ENCODE peak calls at places on chromosomes 13 and 19, in four cellular contexts. S is HL-60, E is GM12891, N is GM12878. D is an unnamed sample.
A peak's percentile ranks its signal among the peaks of the same experiment; 100 is the strongest.

GRCh38 chr13:113205428-113205931 is 3.0 kb downstream of the PCID2 start:
- DNase-seq in S (no peak), E (no peak), N (no peak), D (no peak)

GRCh38 chr19:47848871-47849473 is 10.1 kb upstream of the TPRX2 start:
- DNase-seq in S (peak; percentile 39), E (no peak), N (no peak), D (peak; percentile 74)

GRCh38 chr13:112891477-112892401 is 77.3 kb upstream of the MCF2L start:
- DNase-seq in S (no peak), E (no peak), N (no peak), D (no peak)

GRCh38 chr19:19403373-19403901 is 2.0 kb upstream of the GATAD2A start:
- DNase-seq in S (no peak), E (no peak), N (no peak), D (peak; percentile 71)

GRCh38 chr13:73715910-73716257 is 418.3 kb downstream of the KLF12 start:
- DNase-seq in S (no peak), E (no peak), N (no peak), D (no peak)

GRCh38 chr13:114120486-114121430 is 11.7 kb downstream of the RASA3 start:
- DNase-seq in S (no peak), E (no peak), N (no peak), D (no peak)

GRCh38 chr13:39419866-39420265 is 183.1 kb downstream of the LHFPL6 start:
- DNase-seq in S (no peak), E (no peak), N (no peak), D (no peak)

GRCh38 chr19:14072535-14073231 is at the start of gene MISP3:
- DNase-seq in S (no peak), E (no peak), N (no peak), D (no peak)

GRCh38 chr19:7706662-7707454 is 4.9 kb upstream of the FCER2 start:
- DNase-seq in S (no peak), E (no peak), N (no peak), D (no peak)

GRCh38 chr19:19120308-19121156 is 17.7 kb downstream of the TMEM161A start:
- DNase-seq in S (peak; percentile 18), E (no peak), N (no peak), D (peak; percentile 99)

GRCh38 chr19:16078759-16079707 is 2.7 kb downstream of the TPM4 start:
- DNase-seq in S (peak; percentile 86), E (no peak), N (peak; percentile 94), D (peak; percentile 86)

GRCh38 chr19:9857920-9858746 is 23.0 kb downstream of the PIN1 start:
- DNase-seq in S (peak; percentile 21), E (peak; percentile 60), N (no peak), D (no peak)

GRCh38 chr13:23695711-23696512 is 125.7 kb downstream of the TNFRSF19 start:
- DNase-seq in S (peak; percentile 61), E (peak; percentile 73), N (no peak), D (no peak)

GRCh38 chr13:69477451-69477850 is 630.2 kb upstream of the ATXN8OS start:
- DNase-seq in S (no peak), E (no peak), N (no peak), D (no peak)

GRCh38 chr13:112854321-112854720 is 114.7 kb upstream of the MCF2L start:
- DNase-seq in S (no peak), E (no peak), N (no peak), D (no peak)

GRCh38 chr19:5308471-5309437 is 31.9 kb downstream of the PTPRS start:
- DNase-seq in S (no peak), E (no peak), N (no peak), D (peak; percentile 64)

GRCh38 chr13:42266464-42266863 is 5.5 kb upstream of the AKAP11 start:
- DNase-seq in S (no peak), E (no peak), N (no peak), D (no peak)

GRCh38 chr13:50584856-50585580 is 258.5 kb downstream of the DLEU7 start:
- DNase-seq in S (no peak), E (no peak), N (no peak), D (no peak)

GRCh38 chr13:82713681-82714405 is 1168.4 kb downstream of the SLITRK1 start:
- DNase-seq in S (no peak), E (no peak), N (no peak), D (no peak)

GRCh38 chr19:372306-372890 is 27.8 kb upstream of the MIER2 start:
- DNase-seq in S (no peak), E (no peak), N (no peak), D (no peak)

GRCh38 chr19:17303167-17303939 is at the start of gene ABHD8:
- DNase-seq in S (peak; percentile 95), E (peak; percentile 91), N (peak; percentile 72), D (peak; percentile 92)

GRCh38 chr19:35921012-35921411 is 12.9 kb upstream of the TYROBP start:
- DNase-seq in S (no peak), E (no peak), N (no peak), D (no peak)

GRCh38 chr19:16899566-16900075 is 10.8 kb downstream of the F2RL3 start:
- DNase-seq in S (peak; percentile 59), E (peak; percentile 69), N (no peak), D (peak; percentile 65)

GRCh38 chr19:7788178-7788932 is 25.3 kb downstream of the CLEC4M start:
- DNase-seq in S (no peak), E (peak; percentile 26), N (no peak), D (no peak)

GRCh38 chr13:28449826-28450773 is 44.8 kb downstream of the FLT1 start:
- DNase-seq in S (no peak), E (no peak), N (no peak), D (no peak)

GRCh38 chr13:69946443-69946955 is 161.1 kb upstream of the ATXN8OS start:
- DNase-seq in S (no peak), E (no peak), N (no peak), D (no peak)

GRCh38 chr13:113137656-113138292 is 15.2 kb downstream of the F10 start:
- DNase-seq in S (no peak), E (no peak), N (no peak), D (no peak)

GRCh38 chr19:7778081-7778480 is 15.0 kb downstream of the CLEC4M start:
- DNase-seq in S (peak; percentile 69), E (no peak), N (no peak), D (no peak)

GRCh38 chr13:40993987-40994386 is 25.1 kb downstream of the ELF1 start:
- DNase-seq in S (no peak), E (no peak), N (no peak), D (no peak)

GRCh38 chr19:17348700-17349099 is 11.3 kb downstream of the GTPBP3 start:
- DNase-seq in S (no peak), E (no peak), N (no peak), D (no peak)

GRCh38 chr13:109331898-109332297 is 454.5 kb downstream of the IRS2 start:
- DNase-seq in S (no peak), E (no peak), N (no peak), D (no peak)

GRCh38 chr13:113273856-113274590 is 23.0 kb upstream of the LAMP1 start:
- DNase-seq in S (peak; percentile 84), E (no peak), N (no peak), D (no peak)

GRCh38 chr19:46753420-46754155 is 7.3 kb upstream of the STRN4 start:
- DNase-seq in S (peak; percentile 77), E (peak; percentile 73), N (no peak), D (peak; percentile 50)

GRCh38 chr13:92886535-92887098 is 340.0 kb upstream of the GPC6 start:
- DNase-seq in S (no peak), E (no peak), N (no peak), D (no peak)

GRCh38 chr13:85544756-85545155 is 254.5 kb downstream of the SLITRK6 start:
- DNase-seq in S (no peak), E (no peak), N (no peak), D (no peak)

GRCh38 chr13:85541476-85541875 is 257.7 kb downstream of the SLITRK6 start:
- DNase-seq in S (no peak), E (no peak), N (no peak), D (no peak)

GRCh38 chr13:85538957-85539356 is 260.3 kb downstream of the SLITRK6 start:
- DNase-seq in S (no peak), E (no peak), N (no peak), D (no peak)

GRCh38 chr13:85543144-85543543 is 256.1 kb downstream of the SLITRK6 start:
- DNase-seq in S (no peak), E (no peak), N (no peak), D (no peak)
- TF ChIP-seq SPI1 in S (no peak), E (no peak), N (no peak), D (no peak)

GRCh38 chr13:37290691-37291090 is 185.2 kb upstream of the CSNK1A1L start:
- DNase-seq in S (no peak), E (no peak), N (no peak), D (no peak)

GRCh38 chr13:37295573-37295972 is 190.1 kb upstream of the CSNK1A1L start:
- DNase-seq in S (no peak), E (no peak), N (no peak), D (no peak)

GRCh38 chr13:37293295-37293694 is 187.8 kb upstream of the CSNK1A1L start:
- DNase-seq in S (no peak), E (no peak), N (no peak), D (no peak)

GRCh38 chr13:37289212-37289935 is 183.9 kb upstream of the CSNK1A1L start:
- DNase-seq in S (no peak), E (no peak), N (no peak), D (no peak)

DNA sequence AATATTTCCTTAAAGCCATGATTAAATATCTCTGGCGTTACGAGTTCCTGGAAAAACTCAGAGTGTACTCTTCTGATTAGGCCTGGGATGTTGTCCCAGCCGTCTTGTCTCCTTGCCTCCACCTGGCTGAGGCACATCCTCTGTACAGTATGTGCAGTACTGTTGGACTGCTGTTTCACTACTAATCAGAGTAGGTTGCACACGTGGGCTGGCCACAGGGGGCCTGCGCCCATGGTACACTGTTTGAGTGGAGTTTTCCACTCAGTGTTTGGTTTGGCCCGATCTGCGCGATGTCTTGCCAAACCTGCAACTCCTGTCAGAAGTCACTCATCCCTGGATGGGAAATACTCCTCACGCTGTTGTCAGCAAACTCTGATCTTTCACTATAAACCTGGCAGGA is 189.6 kb upstream of the CSNK1A1L start:
- DNase-seq in S (no peak), E (no peak), N (no peak), D (no peak)
- TF ChIP-seq SPI1 in S (no peak), E (no peak), N (no peak), D (no peak)

GRCh38 chr19:29875931-29876330 is 64.1 kb downstream of the CCNE1 start:
- DNase-seq in S (no peak), E (no peak), N (no peak), D (no peak)
- TF ChIP-seq SPI1 in S (no peak), E (no peak), N (no peak), D (no peak)

DNA sequence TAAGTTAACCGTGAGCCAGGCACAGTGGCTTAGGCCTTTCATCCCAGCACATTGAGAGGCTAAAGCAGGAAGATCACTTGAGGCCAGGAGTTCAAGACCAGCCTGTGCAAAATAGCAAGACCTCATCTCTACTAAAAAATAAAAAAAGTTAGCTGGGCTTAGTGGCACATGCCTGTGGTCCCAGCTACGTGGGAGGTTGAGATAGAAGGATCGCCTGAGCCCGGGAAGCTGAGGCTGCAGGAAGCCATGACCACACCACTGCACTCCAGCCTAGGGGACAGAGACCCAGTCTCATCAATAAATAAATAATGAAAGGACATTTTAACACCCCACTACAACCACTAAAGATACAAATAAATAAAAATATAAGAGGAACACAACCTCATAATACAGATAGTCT is 21.6 kb downstream of the LSM14A start:
- DNase-seq in S (no peak), E (no peak), N (no peak), D (no peak)
- TF ChIP-seq SPI1 in S (no peak), E (no peak), N (no peak), D (no peak)

GRCh38 chr19:11420894-11421606 is 1.9 kb upstream of the RGL3 start:
- DNase-seq in S (no peak), E (no peak), N (no peak), D (peak; percentile 16)
- TF ChIP-seq SPI1 in S (no peak), E (no peak), N (no peak), D (no peak)

GRCh38 chr13:49216334-49216733 is 3.8 kb upstream of the MLNR start:
- DNase-seq in S (peak; percentile 67), E (no peak), N (no peak), D (no peak)
- TF ChIP-seq SPI1 in S (peak; percentile 59), E (no peak), N (no peak), D (no peak)

D was measured in K562.